ENCODE peak calls at places on chromosomes 7 and 10, in ten cellular contexts. T, G, Q, I, E, Z, R, V, C and O are unnamed samples.

GRCh38 chr10:126060232-126060935 is 164.0 kb downstream of the FANK1 start:
- DNase-seq in T (peak; percentile 84), G (no peak), Q (no peak), I (peak; percentile 49), E (peak; percentile 72), Z (no peak), R (no peak), V (no peak), C (no peak), O (no peak)

GRCh38 chr10:28853195-28853594 is 175.9 kb downstream of the BAMBI start:
- DNase-seq in T (peak; percentile 7), G (no peak), Q (no peak), I (no peak), E (no peak), Z (no peak), R (no peak), V (no peak), C (no peak), O (no peak)

GRCh38 chr10:127310932-127311331 is 114.5 kb upstream of the INSYN2A start:
- DNase-seq in T (no peak), G (no peak), Q (no peak), I (no peak), E (no peak), Z (no peak), R (no peak), V (no peak), C (no peak), O (no peak)

GRCh38 chr7:85023066-85023687 is 163.7 kb downstream of the SEMA3D start:
- DNase-seq in T (peak; percentile 49), G (no peak), Q (no peak), I (peak; percentile 7), E (no peak), Z (no peak), R (no peak), V (no peak), C (no peak), O (no peak)

GRCh38 chr7:31129067-31129466 is 77.0 kb downstream of the ADCYAP1R1 start:
- DNase-seq in T (no peak), G (no peak), Q (no peak), I (no peak), E (no peak), Z (no peak), R (no peak), V (no peak), C (no peak), O (no peak)

GRCh38 chr7:130149575-130150139 is 55.5 kb downstream of the TMEM209 start:
- DNase-seq in T (no peak), G (no peak), Q (peak; percentile 79), I (no peak), E (no peak), Z (peak; percentile 50), R (peak; percentile 76), V (no peak), C (no peak), O (no peak)

GRCh38 chr10:88288621-88289059 is 294.5 kb downstream of the RNLS start:
- DNase-seq in T (peak; percentile 45), G (no peak), Q (no peak), I (no peak), E (no peak), Z (no peak), R (no peak), V (no peak), C (no peak), O (no peak)

GRCh38 chr10:3512263-3512662 is 272.7 kb downstream of the KLF6 start:
- DNase-seq in T (no peak), G (no peak), Q (no peak), I (no peak), E (no peak), Z (no peak), R (no peak), V (no peak), C (no peak), O (no peak)

GRCh38 chr7:118085000-118085399 is 99.0 kb upstream of the LSM8 start:
- DNase-seq in T (no peak), G (no peak), Q (no peak), I (no peak), E (no peak), Z (no peak), R (no peak), V (no peak), C (no peak), O (no peak)

GRCh38 chr7:140176271-140176701 is 497 bp downstream of the KDM7A start:
- DNase-seq in T (no peak), G (no peak), Q (peak; percentile 25), I (peak; percentile 32), E (peak; percentile 56), Z (no peak), R (peak; percentile 70), V (no peak), C (no peak), O (no peak)

GRCh38 chr7:2869981-2870380 is 25.9 kb upstream of the GNA12 start:
- DNase-seq in T (no peak), G (no peak), Q (no peak), I (no peak), E (no peak), Z (no peak), R (no peak), V (no peak), C (no peak), O (no peak)

GRCh38 chr7:82319674-82320118 is 123.9 kb downstream of the CACNA2D1 start:
- DNase-seq in T (peak; percentile 92), G (no peak), Q (no peak), I (peak; percentile 51), E (peak; percentile 94), Z (no peak), R (peak; percentile 63), V (no peak), C (no peak), O (no peak)

GRCh38 chr7:95690367-95690947 is 81.9 kb upstream of the DYNC1I1 start:
- DNase-seq in T (peak; percentile 40), G (no peak), Q (peak; percentile 9), I (peak; percentile 15), E (no peak), Z (peak; percentile 14), R (no peak), V (no peak), C (no peak), O (no peak)

GRCh38 chr10:132517951-132518521 is 19.6 kb upstream of the INPP5A start:
- DNase-seq in T (no peak), G (no peak), Q (no peak), I (no peak), E (peak; percentile 51), Z (no peak), R (peak; percentile 63), V (no peak), C (no peak), O (no peak)

GRCh38 chr7:85111761-85112160 is 75.1 kb downstream of the SEMA3D start:
- DNase-seq in T (peak; percentile 42), G (no peak), Q (no peak), I (no peak), E (no peak), Z (no peak), R (no peak), V (no peak), C (no peak), O (no peak)

GRCh38 chr7:136016649-136017395 is 39.7 kb upstream of the MTPN start:
- DNase-seq in T (no peak), G (no peak), Q (no peak), I (no peak), E (no peak), Z (no peak), R (no peak), V (no peak), C (no peak), O (no peak)

GRCh38 chr10:118596426-118597124 is 1.1 kb upstream of the PRLHR start:
- DNase-seq in T (no peak), G (no peak), Q (no peak), I (no peak), E (no peak), Z (no peak), R (no peak), V (no peak), C (no peak), O (no peak)

GRCh38 chr10:104262055-104262454 is 6.9 kb upstream of the GSTO2 start:
- DNase-seq in T (peak; percentile 54), G (no peak), Q (no peak), I (no peak), E (no peak), Z (no peak), R (no peak), V (no peak), C (no peak), O (no peak)

GRCh38 chr10:74988787-74989574 is 122.5 kb upstream of the SAMD8 start:
- DNase-seq in T (peak; percentile 23), G (no peak), Q (no peak), I (no peak), E (no peak), Z (no peak), R (no peak), V (no peak), C (no peak), O (no peak)

GRCh38 chr10:17001961-17002749 is 127.5 kb downstream of the CUBN start:
- DNase-seq in T (peak; percentile 99), G (no peak), Q (no peak), I (peak; percentile 50), E (peak; percentile 71), Z (peak; percentile 33), R (no peak), V (no peak), C (no peak), O (no peak)

GRCh38 chr10:34641913-34642558 is 173.1 kb downstream of the PARD3 start:
- DNase-seq in T (no peak), G (no peak), Q (no peak), I (no peak), E (no peak), Z (no peak), R (no peak), V (no peak), C (no peak), O (no peak)

GRCh38 chr10:47383254-47384147 is 592 bp downstream of the ZNF488 start:
- DNase-seq in T (no peak), G (peak; percentile 46), Q (no peak), I (peak; percentile 4), E (no peak), Z (no peak), R (no peak), V (no peak), C (no peak), O (no peak)

GRCh38 chr10:92575961-92576360 is 2.1 kb upstream of the IDE start:
- DNase-seq in T (peak; percentile 69), G (no peak), Q (no peak), I (no peak), E (no peak), Z (no peak), R (no peak), V (no peak), C (no peak), O (no peak)

GRCh38 chr10:72834183-72834825 is 59.2 kb upstream of the OIT3 start:
- DNase-seq in T (peak; percentile 74), G (no peak), Q (peak; percentile 31), I (peak; percentile 45), E (no peak), Z (no peak), R (no peak), V (no peak), C (no peak), O (no peak)

GRCh38 chr10:79333513-79333912 is 13.8 kb upstream of the PPIF start:
- DNase-seq in T (peak; percentile 52), G (no peak), Q (no peak), I (no peak), E (no peak), Z (no peak), R (no peak), V (no peak), C (no peak), O (no peak)

GRCh38 chr7:117399820-117400422 is 27.4 kb downstream of the ASZ1 start:
- DNase-seq in T (no peak), G (no peak), Q (no peak), I (no peak), E (no peak), Z (no peak), R (no peak), V (no peak), C (no peak), O (no peak)

GRCh38 chr7:73382938-73383503 is 50.6 kb upstream of the FZD9 start:
- DNase-seq in T (no peak), G (no peak), Q (no peak), I (no peak), E (no peak), Z (no peak), R (no peak), V (no peak), C (no peak), O (no peak)

GRCh38 chr10:118543714-118544400 is 51.6 kb downstream of the PRLHR start:
- DNase-seq in T (peak; percentile 43), G (peak; percentile 69), Q (peak; percentile 47), I (peak; percentile 48), E (no peak), Z (peak; percentile 20), R (peak; percentile 69), V (no peak), C (no peak), O (no peak)